ENCODE peak calls at places on chromosomes 5 and 9, in five cellular contexts. H is cardiac muscle cell; I is Daoy; O is stimulated activated CD4-positive, alpha-beta T cell treated with anti-CD3 and anti-CD28 coated beads, Interleukin-2, amount 100 ng/mL, for 48 hours; J is RPMI7951. T is an unnamed sample.

GRCh38 chr5:107402881-107403280 is 267.9 kb downstream of the EFNA5 start:
- DNase-seq in H (no peak), O (no peak), I (no peak), J (peak), T (no peak)

GRCh38 chr9:125894566-125894965 is 147.4 kb downstream of the PBX3 start:
- DNase-seq in H (no peak), I (no peak), O (no peak), J (no peak), T (no peak)

GRCh38 chr5:109805882-109806281 is 116.2 kb downstream of the MAN2A1 start:
- DNase-seq in O (no peak), J (no peak), H (peak), I (no peak), T (no peak)

GRCh38 chr5:98927988-98928801 is 612 bp downstream of the CHD1 start:
- DNase-seq in O (peak), H (peak), I (peak), J (peak), T (peak)

GRCh38 chr9:26773054-26773453 is 119.5 kb downstream of the CAAP1 start:
- DNase-seq in J (no peak), O (no peak), H (no peak), I (no peak), T (no peak)

GRCh38 chr5:142974449-142974848 is 204.3 kb downstream of the ARHGAP26 start:
- DNase-seq in J (no peak), O (no peak), H (no peak), I (no peak), T (no peak)

GRCh38 chr9:33446507-33447403 is 638 bp downstream of the AQP3 start:
- DNase-seq in I (peak), H (no peak), J (peak), O (peak), T (peak)

GRCh38 chr9:93807166-93808013 is 147.8 kb downstream of the BARX1 start:
- DNase-seq in J (no peak), H (no peak), O (no peak), I (no peak), T (no peak)

GRCh38 chr5:140182075-140182709 is 7.2 kb downstream of the CYSTM1 start:
- DNase-seq in O (no peak), I (peak), J (peak), H (no peak), T (peak)

GRCh38 chr5:75325242-75325641 is 11.8 kb upstream of the HMGCR start:
- DNase-seq in J (no peak), O (no peak), H (no peak), I (no peak), T (no peak)

GRCh38 chr9:88085481-88085880 is 52.8 kb downstream of the SPATA31C2 start:
- DNase-seq in O (no peak), I (peak), H (no peak), J (no peak), T (no peak)

GRCh38 chr5:6183391-6184390 is 194.7 kb downstream of the MED10 start:
- DNase-seq in J (peak), H (no peak), I (peak), O (no peak), T (peak)

GRCh38 chr9:131227112-131228058 is 48.9 kb downstream of the FAM78A start:
- DNase-seq in J (no peak), I (no peak), H (peak), O (no peak), T (no peak)

GRCh38 chr9:90921104-90921503 is 119.5 kb downstream of the SYK start:
- DNase-seq in I (no peak), J (no peak), O (no peak), H (no peak), T (no peak)

GRCh38 chr5:96219580-96220281 is 213.3 kb downstream of the PCSK1 start:
- DNase-seq in H (no peak), I (peak), O (peak), J (peak), T (no peak)

GRCh38 chr9:136212345-136212950 is 7.5 kb upstream of the LHX3 start:
- DNase-seq in J (no peak), I (no peak), H (no peak), O (no peak), T (no peak)

GRCh38 chr5:130529716-130530485 is 625.6 kb downstream of the CHSY3 start:
- DNase-seq in H (no peak), O (no peak), J (peak), I (no peak), T (no peak)

GRCh38 chr5:141510850-141511718 is 22.2 kb downstream of the PCDHGC5 start:
- DNase-seq in O (no peak), I (no peak), H (no peak), J (no peak), T (no peak)

GRCh38 chr9:78866228-78867132 is 569.6 kb downstream of the PSAT1 start:
- DNase-seq in H (peak), J (peak), O (no peak), I (peak), T (peak)

GRCh38 chr9:69181908-69182353 is 7.9 kb downstream of the TJP2 start:
- DNase-seq in I (no peak), O (no peak), J (no peak), H (peak), T (no peak)

GRCh38 chr5:174617910-174618309 is 106.5 kb upstream of the MSX2 start:
- DNase-seq in O (no peak), I (no peak), J (no peak), H (peak), T (no peak)

GRCh38 chr5:173764321-173765029 is 123.7 kb upstream of the CPEB4 start:
- DNase-seq in J (peak), O (no peak), H (peak), I (peak), T (peak)

GRCh38 chr5:57937501-57937900 is 454.9 kb upstream of the ACTBL2 start:
- DNase-seq in I (no peak), H (no peak), J (peak), O (no peak), T (no peak)

GRCh38 chr5:57948091-57948490 is 465.5 kb upstream of the ACTBL2 start:
- DNase-seq in H (no peak), I (no peak), J (no peak), O (no peak), T (no peak)

GRCh38 chr9:104682642-104683041 is 11.7 kb upstream of the OR13D1 start:
- DNase-seq in J (peak), H (peak), I (peak), O (no peak), T (peak)

GRCh38 chr9:114611516-114612271 is 603 bp downstream of the TMEM268 start:
- DNase-seq in O (peak), H (peak), I (peak), J (peak), T (no peak)

GRCh38 chr9:69313175-69313574 is 11.8 kb upstream of the ENTREP1 start:
- DNase-seq in H (no peak), I (no peak), J (no peak), O (no peak), T (no peak)

GRCh38 chr5:72166070-72166979 is 59.0 kb downstream of the MAP1B start:
- DNase-seq in O (no peak), H (peak), I (peak), J (peak), T (peak)

GRCh38 chr5:111892949-111893348 is 136.0 kb upstream of the NREP start:
- DNase-seq in J (peak), I (no peak), O (no peak), H (no peak), T (no peak)

GRCh38 chr5:79806741-79807140 is 117.1 kb downstream of the CMYA5 start:
- DNase-seq in I (no peak), J (peak), H (peak), O (no peak), T (no peak)

GRCh38 chr9:125475385-125475784 is 213.8 kb downstream of the GAPVD1 start:
- DNase-seq in J (no peak), I (no peak), O (no peak), H (no peak), T (no peak)

GRCh38 chr5:181152406-181152805 is 5.0 kb downstream of the OR2V2 start:
- DNase-seq in O (no peak), J (peak), I (peak), H (no peak), T (peak)

GRCh38 chr9:17491780-17492179 is 87.1 kb upstream of the SH3GL2 start:
- DNase-seq in H (no peak), O (no peak), I (no peak), J (no peak), T (no peak)

GRCh38 chr5:153658151-153658550 is 167.7 kb downstream of the GRIA1 start:
- DNase-seq in H (no peak), I (no peak), O (no peak), J (no peak), T (no peak)

GRCh38 chr9:112104401-112104800 is 70.7 kb downstream of the SUSD1 start:
- DNase-seq in I (no peak), H (no peak), J (no peak), O (no peak), T (no peak)

GRCh38 chr5:118551031-118551430 is 437.3 kb downstream of the DTWD2 start:
- DNase-seq in J (peak), I (no peak), H (no peak), O (no peak), T (no peak)

GRCh38 chr5:52870448-52870847 is 82.7 kb downstream of the ITGA1 start:
- DNase-seq in O (no peak), J (no peak), H (peak), I (peak), T (no peak)

T was measured in H4.